ENCODE peak calls at places on chromosome 10, in eight cellular contexts. T is amniotic epithelial cell; U is activated CD8-positive, alpha-beta T cell treated with anti-CD3 and anti-CD28 coated beads for 36 hours; O is CD4-positive, alpha-beta T cell; H is NCI-H748 treated with DMSO at 0.1 percent for 48 hours; N is NCI-H1930; M is T1000; G is left colon. Q is an unnamed sample.

GRCh38 chr10:80443531-80443974 is 10.6 kb upstream of the TSPAN14 start:
- DNase-seq in M (no peak), U (peak), T (peak), G (no peak), N (no peak), O (no peak), H (no peak), Q (no peak)

GRCh38 chr10:115936926-115937755 is 335.9 kb downstream of the GFRA1 start:
- DNase-seq in H (no peak), O (no peak), M (no peak), G (no peak), N (no peak), T (peak), U (no peak), Q (no peak)

GRCh38 chr10:17427201-17427600 is 27.2 kb downstream of the ST8SIA6 start:
- DNase-seq in U (no peak), T (no peak), N (no peak), H (no peak), M (no peak), G (no peak), O (no peak), Q (no peak)

GRCh38 chr10:124592101-124592500 is 130.5 kb downstream of the LHPP start:
- DNase-seq in M (no peak), U (no peak), N (no peak), T (no peak), H (no peak), O (no peak), G (no peak), Q (no peak)

GRCh38 chr10:70493660-70494234 is 15.2 kb downstream of the PALD1 start:
- DNase-seq in H (no peak), T (no peak), U (peak), N (no peak), M (no peak), G (peak), O (no peak), Q (peak)

GRCh38 chr10:132665946-132666732 is 119.8 kb downstream of the NKX6-2 start:
- DNase-seq in U (peak), M (peak), T (peak), G (no peak), O (no peak), H (no peak), N (no peak), Q (no peak)

GRCh38 chr10:35208536-35208935 is 81.9 kb downstream of the CREM start:
- DNase-seq in U (peak), H (no peak), T (no peak), N (no peak), G (no peak), M (no peak), O (no peak), Q (no peak)

GRCh38 chr10:78248651-78249464 is 215.2 kb downstream of the RPS24 start:
- DNase-seq in G (no peak), U (no peak), N (no peak), T (peak), M (no peak), O (no peak), H (no peak), Q (no peak)

GRCh38 chr10:33416209-33416608 is 81.7 kb upstream of the NRP1 start:
- DNase-seq in O (no peak), H (no peak), U (no peak), N (no peak), G (no peak), T (no peak), M (no peak), Q (no peak)

GRCh38 chr10:3668276-3668960 is 116.6 kb downstream of the KLF6 start:
- DNase-seq in T (peak), G (peak), M (no peak), O (peak), H (no peak), U (peak), N (no peak), Q (no peak)

GRCh38 chr10:114571316-114571999 is 86.6 kb downstream of the ABLIM1 start:
- DNase-seq in N (no peak), G (peak), M (no peak), O (no peak), U (no peak), H (no peak), T (no peak), Q (no peak)

GRCh38 chr10:27614776-27615175 is 110.7 kb downstream of the RAB18 start:
- DNase-seq in U (no peak), O (no peak), M (no peak), H (no peak), T (no peak), N (no peak), G (no peak), Q (no peak)

GRCh38 chr10:95532536-95532935 is 28.6 kb downstream of the SORBS1 start:
- DNase-seq in G (no peak), H (no peak), O (no peak), M (no peak), N (no peak), T (peak), U (no peak), Q (no peak)

GRCh38 chr10:50469778-50470193 is 154.0 kb downstream of the SGMS1 start:
- DNase-seq in U (no peak), H (no peak), G (peak), N (no peak), M (no peak), O (no peak), T (no peak), Q (no peak)

GRCh38 chr10:36171546-36171945 is 529.5 kb upstream of the FZD8 start:
- DNase-seq in T (no peak), H (no peak), M (no peak), U (no peak), N (no peak), G (no peak), O (no peak), Q (no peak)

GRCh38 chr10:43252166-43252784 is 14.6 kb downstream of the RASGEF1A start:
- DNase-seq in U (no peak), T (no peak), M (no peak), O (no peak), N (no peak), G (no peak), H (no peak), Q (no peak)

GRCh38 chr10:101466016-101466912 is 112.3 kb downstream of the BTRC start:
- DNase-seq in N (peak), G (no peak), H (peak), M (no peak), T (no peak), O (no peak), U (no peak), Q (peak)

GRCh38 chr10:116691544-116692126 is 50.7 kb downstream of the HSPA12A start:
- DNase-seq in G (no peak), N (no peak), H (no peak), U (no peak), T (no peak), M (no peak), O (no peak), Q (no peak)

GRCh38 chr10:60798031-60798430 is 19.8 kb downstream of the CDK1 start:
- DNase-seq in T (peak), U (no peak), N (no peak), G (no peak), H (no peak), O (no peak), M (no peak), Q (no peak)

GRCh38 chr10:89086801-89087513 is 96.4 kb downstream of the FAS start:
- DNase-seq in H (no peak), T (no peak), N (no peak), M (peak), O (no peak), U (peak), G (peak), Q (peak)

GRCh38 chr10:34627331-34627730 is 187.8 kb downstream of the PARD3 start:
- DNase-seq in G (no peak), U (no peak), T (no peak), N (no peak), H (no peak), O (no peak), M (no peak), Q (peak)

GRCh38 chr10:53357587-53357986 is 585.0 kb upstream of the MBL2 start:
- DNase-seq in N (no peak), G (no peak), M (no peak), H (no peak), T (no peak), U (no peak), O (no peak), Q (no peak)

GRCh38 chr10:121772890-121773289 is 154.9 kb downstream of the ATE1 start:
- DNase-seq in O (no peak), H (no peak), T (peak), U (no peak), N (no peak), M (no peak), G (no peak), Q (no peak)

GRCh38 chr10:28763471-28763870 is 86.2 kb downstream of the BAMBI start:
- DNase-seq in O (no peak), M (no peak), U (no peak), T (no peak), H (no peak), G (no peak), N (no peak), Q (no peak)

GRCh38 chr10:110414563-110415309 is 83.0 kb upstream of the DUSP5 start:
- DNase-seq in N (no peak), T (peak), O (peak), H (no peak), G (peak), M (peak), U (peak), Q (no peak)

GRCh38 chr10:80414126-80414898 is 6.0 kb downstream of the PRXL2A start:
- DNase-seq in O (no peak), H (peak), N (no peak), T (peak), M (no peak), U (no peak), G (peak), Q (peak)

GRCh38 chr10:13462551-13462950 is 66.3 kb downstream of the BEND7 start:
- DNase-seq in T (peak), G (no peak), M (no peak), H (no peak), N (no peak), O (no peak), U (no peak), Q (no peak)

GRCh38 chr10:21398549-21399345 is 126.7 kb downstream of the SKIDA1 start:
- DNase-seq in O (no peak), G (no peak), M (no peak), T (peak), H (no peak), U (no peak), N (no peak), Q (peak)

GRCh38 chr10:104328916-104329710 is 9.2 kb downstream of the ITPRIP start:
- DNase-seq in M (peak), G (peak), T (peak), H (peak), U (peak), O (peak), N (no peak), Q (peak)

GRCh38 chr10:78361031-78361430 is 327.4 kb downstream of the RPS24 start:
- DNase-seq in U (peak), O (no peak), G (no peak), N (no peak), H (no peak), T (peak), M (no peak), Q (no peak)

GRCh38 chr10:101441539-101442455 is 87.8 kb downstream of the BTRC start:
- DNase-seq in U (peak), M (no peak), H (peak), T (peak), O (no peak), G (no peak), N (peak), Q (peak)

GRCh38 chr10:13658256-13658655 is 71.5 kb downstream of the PRPF18 start:
- DNase-seq in M (no peak), O (no peak), H (no peak), T (no peak), N (no peak), U (peak), G (no peak), Q (no peak)

Q was measured in NCI-H146.